ENCODE peak calls at places on chromosomes 7 and 10, in seven cellular contexts. V, E, H, M, J, C and I are unnamed samples.

GRCh38 chr7:36186359-36186758 is 33.3 kb downstream of the EEPD1 start:
- DNase-seq in V (no peak), E (no peak), H (no peak), M (no peak), J (no peak), C (no peak), I (no peak)

GRCh38 chr10:95374597-95375209 is 83.9 kb upstream of the PDLIM1 start:
- DNase-seq in V (peak), E (peak), H (peak), M (peak), J (peak), C (peak), I (peak)

GRCh38 chr10:100743626-100744135 is 1.7 kb upstream of the PAX2 start:
- DNase-seq in V (peak), E (no peak), H (peak), M (no peak), J (peak), C (peak), I (peak)

GRCh38 chr10:43229208-43230061 is 37.4 kb downstream of the RASGEF1A start:
- DNase-seq in V (no peak), E (peak), H (no peak), M (peak), J (peak), C (peak), I (no peak)

GRCh38 chr10:113000454-113000853 is 50.4 kb downstream of the TCF7L2 start:
- DNase-seq in V (no peak), E (no peak), H (no peak), M (no peak), J (no peak), C (no peak), I (no peak)

GRCh38 chr10:28503114-28503513 is 29.8 kb upstream of the WAC start:
- DNase-seq in V (no peak), E (no peak), H (no peak), M (no peak), J (peak), C (no peak), I (peak)

GRCh38 chr10:101031796-101032636 is 982 bp downstream of the SFXN3 start:
- DNase-seq in V (no peak), E (peak), H (peak), M (no peak), J (peak), C (peak), I (peak)

GRCh38 chr7:47100815-47101435 is 481.0 kb downstream of the TNS3 start:
- DNase-seq in V (no peak), E (no peak), H (peak), M (peak), J (peak), C (no peak), I (peak)

GRCh38 chr7:94400643-94401042 is 5.9 kb downstream of the COL1A2 start:
- DNase-seq in V (no peak), E (no peak), H (no peak), M (no peak), J (no peak), C (no peak), I (no peak)

GRCh38 chr7:32206987-32207386 is 136.8 kb upstream of the PDE1C start:
- DNase-seq in V (no peak), E (no peak), H (no peak), M (peak), J (no peak), C (no peak), I (peak)